ENCODE peak calls at places on chromosomes 6 and 20, in four cellular contexts. Z is fibroblast of lung, G is MM.1S, X is cardiac muscle cell. Y is an unnamed sample.

GRCh38 chr20:32515631-32516101 is 69.5 kb downstream of the NOL4L start:
- DNase-seq in X (no peak), Z (no peak), G (no peak), Y (no peak)

GRCh38 chr20:14724465-14724864 is 387.1 kb upstream of the FLRT3 start:
- DNase-seq in G (no peak), X (no peak), Z (no peak), Y (no peak)

GRCh38 chr6:77097940-77098339 is 365.4 kb downstream of the HTR1B start:
- DNase-seq in G (no peak), Z (no peak), X (no peak), Y (no peak)

GRCh38 chr6:113361014-113361645 is 496.0 kb upstream of the MARCKS start:
- DNase-seq in G (no peak), Z (peak; percentile 98), X (peak; percentile 60), Y (no peak)

GRCh38 chr20:33781133-33781532 is 30.0 kb upstream of the CHMP4B start:
- DNase-seq in Z (no peak), G (no peak), X (no peak), Y (no peak)

GRCh38 chr6:140871911-140872310 is 1260.8 kb upstream of the GJE1 start:
- DNase-seq in X (peak; percentile 22), Z (peak; percentile 82), G (no peak), Y (no peak)

GRCh38 chr20:44026932-44027685 is 112.5 kb downstream of the TOX2 start:
- DNase-seq in G (no peak), X (no peak), Z (no peak), Y (no peak)

GRCh38 chr6:139748353-139749146 is 374.1 kb upstream of the CITED2 start:
- DNase-seq in Z (peak; percentile 83), G (no peak), X (peak; percentile 89), Y (no peak)

GRCh38 chr6:16624631-16625299 is 136.5 kb downstream of the ATXN1 start:
- DNase-seq in G (no peak), X (no peak), Z (no peak), Y (no peak)

GRCh38 chr6:54353975-54354374 is 45.7 kb downstream of the TINAG start:
- DNase-seq in Z (no peak), X (no peak), G (no peak), Y (no peak)

GRCh38 chr6:137913434-137913833 is 46.4 kb downstream of the TNFAIP3 start:
- DNase-seq in Z (no peak), X (no peak), G (no peak), Y (no peak)

GRCh38 chr6:134495203-134495892 is 177.4 kb upstream of the SGK1 start:
- DNase-seq in G (no peak), X (no peak), Z (no peak), Y (no peak)

GRCh38 chr6:29946380-29946779 is 4.0 kb downstream of the HLA-A start:
- DNase-seq in X (no peak), Z (no peak), G (no peak), Y (no peak)

GRCh38 chr6:133814797-133815196 is 74.1 kb upstream of the TCF21 start:
- DNase-seq in Z (peak; percentile 66), G (no peak), X (peak; percentile 78), Y (no peak)

GRCh38 chr6:157769776-157770430 is 53.1 kb upstream of the SNX9 start:
- DNase-seq in X (no peak), G (no peak), Z (no peak), Y (no peak)

GRCh38 chr6:119333707-119334295 is 15.8 kb downstream of the MAN1A1 start:
- DNase-seq in Z (no peak), X (no peak), G (peak; percentile 40), Y (no peak)

GRCh38 chr6:24272148-24272547 is 85.7 kb downstream of the DCDC2 start:
- DNase-seq in G (no peak), Z (no peak), X (no peak), Y (no peak)

GRCh38 chr6:2454180-2454579 is 208.8 kb upstream of the GMDS start:
- DNase-seq in Z (no peak), X (no peak), G (no peak), Y (no peak)

GRCh38 chr6:2449572-2449940 is 204.2 kb upstream of the GMDS start:
- DNase-seq in G (no peak), Z (no peak), X (no peak), Y (no peak)

GRCh38 chr6:2448826-2449571 is 203.6 kb upstream of the GMDS start:
- DNase-seq in X (peak; percentile 90), G (peak; percentile 34), Z (peak; percentile 70), Y (no peak)

GRCh38 chr6:2447318-2447717 is 201.9 kb upstream of the GMDS start:
- DNase-seq in G (no peak), Z (no peak), X (no peak), Y (no peak)

DNA sequence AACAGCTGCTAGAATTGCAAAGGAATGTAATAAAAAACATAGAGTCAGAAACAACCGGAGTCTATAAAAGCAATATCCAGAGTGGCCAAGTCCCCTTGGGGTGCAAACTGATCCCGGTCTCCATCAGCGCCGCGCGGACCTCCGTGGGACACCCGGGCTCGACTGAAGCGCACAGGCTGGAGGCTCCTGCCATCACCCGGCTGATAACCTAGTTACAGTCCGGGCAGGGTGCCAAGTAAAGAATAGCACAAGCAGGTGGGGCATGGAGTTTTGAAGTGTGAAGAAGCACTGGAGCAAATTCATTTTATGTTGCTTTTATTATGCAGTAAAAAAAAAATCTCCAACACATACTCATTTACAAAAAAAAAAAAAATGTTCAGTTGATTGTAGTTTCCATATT is 205.1 kb upstream of the GMDS start:
- DNase-seq in X (peak; percentile 28), Z (no peak), G (no peak), Y (no peak)
- TF ChIP-seq CTCF in X (no peak), Z (no peak), G (no peak), Y (no peak)

DNA sequence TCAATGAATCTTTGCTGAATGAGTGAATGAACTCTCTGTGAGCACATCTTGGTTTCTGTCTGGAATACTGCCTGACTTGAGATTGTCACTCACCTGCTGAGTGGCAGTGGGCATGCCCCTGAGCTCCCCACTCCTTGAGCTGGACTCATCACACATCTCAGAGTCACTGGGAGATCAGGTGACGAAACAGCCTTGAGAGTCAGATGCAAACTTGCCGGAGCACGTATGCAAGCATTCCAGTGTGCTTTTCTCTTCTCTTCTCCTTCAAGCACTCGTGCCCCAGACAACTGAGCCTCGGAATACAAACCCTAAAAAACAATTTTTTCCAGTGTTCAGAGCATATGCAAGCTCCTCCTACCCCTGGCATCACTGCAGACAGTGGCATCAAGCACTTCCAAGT is 9.4 kb upstream of the BMP7 start:
- DNase-seq in G (no peak), Z (no peak), X (no peak), Y (no peak)
- H3K27me3 ChIP-seq in G (peaks cover 10% of the 10 kb centered on the region), Z (no peaks in the 10 kb centered on the region), X (no peaks in the 10 kb centered on the region), Y (no peaks in the 10 kb centered on the region)

GRCh38 chr6:169807219-169807618 is 55.8 kb downstream of the ERMARD start:
- DNase-seq in Z (no peak), X (no peak), G (no peak), Y (peak; percentile 84)
- H3K36me3 ChIP-seq in Z (no peaks in the 10 kb centered on the region), X (no peaks in the 10 kb centered on the region), G (no peaks in the 10 kb centered on the region), Y (no peaks in the 10 kb centered on the region)

GRCh38 chr6:81736428-81736827 is 16.1 kb downstream of the TENT5A start:
- DNase-seq in Z (no peak), X (no peak), G (no peak), Y (no peak)

GRCh38 chr6:81735756-81736380 is 16.6 kb downstream of the TENT5A start:
- DNase-seq in G (no peak), X (no peak), Z (peak; percentile 20), Y (no peak)

GRCh38 chr6:81734500-81735140 is 17.9 kb downstream of the TENT5A start:
- DNase-seq in X (no peak), G (no peak), Z (peak; percentile 30), Y (no peak)

GRCh38 chr6:81731814-81732213 is 20.7 kb downstream of the TENT5A start:
- DNase-seq in X (no peak), G (no peak), Z (peak; percentile 83), Y (no peak)

GRCh38 chr6:81734081-81734480 is 18.4 kb downstream of the TENT5A start:
- DNase-seq in X (peak; percentile 21), Z (no peak), G (no peak), Y (no peak)
- TF ChIP-seq CTCF in X (peak; percentile 14), Z (peak; percentile 19), G (no peak), Y (peak; percentile 9)

DNA sequence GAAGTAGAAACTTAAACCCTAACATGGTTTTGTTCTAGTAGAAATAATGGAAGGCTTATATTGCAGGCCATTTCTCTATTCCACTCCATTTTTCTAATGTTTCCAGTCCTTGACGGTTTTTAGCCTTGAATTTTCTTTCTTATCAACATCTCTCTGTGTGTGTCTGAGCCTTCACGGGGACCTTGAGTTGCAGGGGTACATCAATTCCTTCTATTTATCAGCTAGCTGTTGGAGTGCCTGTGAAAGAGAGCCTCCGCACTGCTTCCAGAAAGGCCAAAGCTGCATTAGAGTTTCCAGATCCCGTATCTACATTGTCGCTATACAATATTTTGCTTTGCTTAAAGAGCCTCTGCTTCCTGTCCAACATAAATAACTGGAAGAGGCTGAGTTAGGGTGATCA is 5.4 kb upstream of the HSF2 start:
- DNase-seq in Z (no peak), G (no peak), X (no peak), Y (no peak)
- H3K27me3 ChIP-seq in Z (no peaks in the 10 kb centered on the region), G (no peaks in the 10 kb centered on the region), X (peaks cover 91% of the 10 kb centered on the region), Y (no peaks in the 10 kb centered on the region)

Y was measured in esophagus muscularis mucosa.